ENCODE peak calls at places on chromosomes 11 and 22, in ten cellular contexts. I is A549, Y is suprapubic skin, D is IMR-90, P is body of pancreas, N is transverse colon, U is Peyer's patch, X is right lobe of liver, E is stomach, W is sigmoid colon. R is an unnamed sample.
A peak's percentile ranks its signal among the peaks of the same experiment; 100 is the strongest.

GRCh38 chr11:121717296-121717695 is 264.5 kb upstream of the SORL1-AS1 start:
- DNase-seq in I (no peak), Y (no peak), D (no peak), P (no peak), N (no peak), U (no peak), X (no peak), E (no peak), W (no peak), R (no peak)

GRCh38 chr11:64331569-64332371 is 8.2 kb upstream of the CCDC88B start:
- DNase-seq in I (peak; percentile 92), Y (no peak), D (peak; percentile 87), P (peak; percentile 93), N (peak; percentile 92), U (peak; percentile 73), X (peak; percentile 71), E (peak; percentile 92), W (peak; percentile 76), R (no peak)

GRCh38 chr11:44467413-44467812 is 98.0 kb upstream of the CD82 start:
- DNase-seq in I (no peak), Y (peak; percentile 48), D (no peak), P (no peak), N (no peak), U (no peak), X (no peak), E (no peak), W (no peak), R (no peak)

GRCh38 chr22:46090051-46090591 is 60.2 kb upstream of the PPARA start:
- DNase-seq in I (no peak), Y (no peak), D (no peak), P (peak; percentile 94), N (peak; percentile 28), U (no peak), X (peak; percentile 70), E (peak; percentile 85), W (peak; percentile 88), R (peak; percentile 78)

GRCh38 chr11:27619039-27619438 is 81.2 kb downstream of the BDNF start:
- DNase-seq in I (no peak), Y (no peak), D (peak; percentile 33), P (no peak), N (no peak), U (no peak), X (no peak), E (no peak), W (no peak), R (no peak)

GRCh38 chr22:19068784-19069271 is 53.4 kb downstream of the DGCR2 start:
- DNase-seq in I (no peak), Y (peak; percentile 32), D (no peak), P (no peak), N (no peak), U (peak; percentile 9), X (peak; percentile 37), E (no peak), W (peak; percentile 30), R (no peak)

GRCh38 chr22:49107961-49108530 is 719.6 kb downstream of the BRD1 start:
- DNase-seq in I (no peak), Y (no peak), D (no peak), P (no peak), N (no peak), U (no peak), X (no peak), E (no peak), W (peak; percentile 34), R (no peak)

GRCh38 chr11:57751676-57752253 is at the start of gene BTBD18:
- DNase-seq in I (peak; percentile 76), Y (no peak), D (peak; percentile 58), P (peak; percentile 66), N (peak; percentile 48), U (no peak), X (no peak), E (peak; percentile 56), W (no peak), R (no peak)

GRCh38 chr11:134734894-134735293 is 322.9 kb upstream of the B3GAT1 start:
- DNase-seq in I (no peak), Y (no peak), D (no peak), P (no peak), N (no peak), U (no peak), X (no peak), E (no peak), W (no peak), R (no peak)

GRCh38 chr11:34219279-34219678 is 113.8 kb downstream of the NAT10 start:
- DNase-seq in I (no peak), Y (no peak), D (no peak), P (no peak), N (no peak), U (no peak), X (no peak), E (no peak), W (no peak), R (no peak)

GRCh38 chr11:34215806-34216453 is 110.5 kb downstream of the NAT10 start:
- DNase-seq in I (no peak), Y (no peak), D (peak; percentile 31), P (no peak), N (no peak), U (no peak), X (no peak), E (no peak), W (no peak), R (no peak)

GRCh38 chr11:34218067-34218466 is 112.6 kb downstream of the NAT10 start:
- DNase-seq in I (no peak), Y (no peak), D (no peak), P (no peak), N (no peak), U (no peak), X (no peak), E (no peak), W (no peak), R (no peak)

GRCh38 chr11:34213366-34213765 is 107.9 kb downstream of the NAT10 start:
- DNase-seq in I (peak; percentile 38), Y (no peak), D (peak; percentile 32), P (no peak), N (no peak), U (no peak), X (no peak), E (no peak), W (no peak), R (no peak)

DNA sequence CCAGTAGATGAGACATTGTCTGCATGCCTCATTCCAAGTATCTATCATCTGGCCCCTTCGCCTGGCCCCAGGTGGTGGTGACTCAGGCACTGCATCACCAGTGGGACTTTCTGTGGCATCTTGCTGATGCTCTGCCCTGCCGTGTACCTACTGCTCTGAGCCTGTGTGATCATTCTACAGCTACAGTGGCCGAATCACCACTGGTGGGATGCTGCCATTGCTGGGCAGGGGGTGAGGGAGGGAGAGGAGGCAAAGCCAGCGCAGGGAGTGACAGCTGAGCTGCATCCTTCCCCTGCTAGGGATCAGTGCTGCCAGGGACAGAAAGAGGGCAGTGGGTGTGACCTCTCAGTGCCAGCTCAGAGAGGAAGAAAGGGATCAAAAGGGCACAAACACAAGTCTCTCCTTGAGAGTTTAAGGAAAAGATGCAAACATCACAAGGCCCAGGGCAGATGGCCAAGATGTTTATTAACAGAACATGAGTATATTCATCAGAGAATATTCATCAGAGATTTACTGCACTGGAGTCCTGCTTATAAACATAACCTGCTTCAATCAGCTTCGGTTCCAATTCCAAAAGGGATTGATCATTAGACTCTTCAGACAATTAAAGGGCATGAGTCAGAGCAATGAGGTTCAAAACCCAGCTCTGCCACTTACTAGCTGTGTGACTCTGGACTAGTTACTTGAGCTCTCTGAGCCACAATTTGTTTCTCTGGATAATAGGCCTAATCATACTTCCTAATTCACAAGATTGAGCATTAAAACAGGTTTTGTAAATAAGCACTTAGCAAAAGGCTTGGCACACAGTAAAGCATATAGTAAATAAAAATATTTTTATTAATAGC is 109.8 kb downstream of the NAT10 start:
- DNase-seq in I (peak; percentile 64), Y (no peak), D (peak; percentile 78), P (no peak), N (no peak), U (no peak), X (peak; percentile 42), E (no peak), W (no peak), R (no peak)
- TF ChIP-seq POLR2A in I (no peak), Y (no peak), D (no peak), P (no peak), N (no peak), U (no peak), X (no peak), E (no peak), W (no peak), R (no peak)

DNA sequence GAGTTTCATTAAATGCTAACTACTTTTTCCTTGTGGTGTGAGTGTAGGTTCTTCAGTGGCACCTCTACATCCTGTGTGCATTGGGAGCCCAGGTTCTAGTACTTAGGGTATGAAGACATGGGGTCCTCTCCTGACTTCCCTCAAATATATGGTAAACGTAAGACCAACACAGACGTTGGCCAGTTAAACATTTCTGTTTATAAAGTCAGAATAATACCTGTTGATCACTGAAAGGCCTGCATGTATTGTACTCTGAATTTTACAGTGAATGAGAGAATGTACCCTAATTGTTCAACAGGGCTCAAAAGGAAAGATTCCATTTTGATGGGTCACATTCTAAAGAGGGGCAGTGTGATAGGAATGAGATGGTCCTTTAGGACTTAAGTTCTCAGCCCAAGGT is 3.2 kb downstream of the RPL27A start:
- DNase-seq in I (no peak), Y (no peak), D (no peak), P (no peak), N (no peak), U (no peak), X (no peak), E (no peak), W (no peak), R (no peak)
- H3K27ac ChIP-seq in I (no peak overlapping the region), Y (no peak overlapping the region), D (no peak overlapping the region), P (no peak overlapping the region), N (no peak overlapping the region), U (no peak overlapping the region), X (no peak overlapping the region), E (no peak overlapping the region), W (no peak overlapping the region), R (no peak overlapping the region)

DNA sequence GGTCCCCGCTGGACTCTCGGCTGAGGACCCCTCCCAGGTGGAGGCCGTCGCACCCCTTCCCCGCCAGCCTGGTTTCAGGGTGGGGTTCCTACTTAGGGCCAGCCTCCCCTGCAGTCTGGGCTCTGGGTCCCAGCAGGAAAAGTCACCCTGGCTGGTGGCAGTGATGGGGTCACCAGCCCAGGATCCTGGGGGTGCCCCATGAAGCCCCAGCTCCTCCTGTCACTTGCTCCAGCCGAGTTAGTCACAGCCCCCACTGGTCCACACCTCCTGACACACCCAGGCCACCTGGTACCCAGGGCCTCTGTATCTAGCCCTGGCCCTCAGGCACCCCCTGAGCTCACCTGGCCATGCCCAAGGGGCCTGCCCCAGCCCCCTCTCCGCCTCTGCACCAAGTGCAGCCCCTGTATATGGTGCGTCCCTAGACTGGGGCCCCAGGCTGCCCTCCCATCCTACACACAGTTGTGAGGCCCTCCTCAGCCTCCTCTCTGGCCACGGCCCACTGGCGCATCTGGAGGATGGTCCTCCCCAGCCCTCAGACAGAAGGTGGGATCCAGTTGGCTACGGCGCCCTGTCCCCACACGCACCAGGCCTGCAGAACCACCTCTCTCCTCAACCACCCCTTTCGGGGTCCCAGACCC is 6.7 kb downstream of the PLXNB2 start:
- DNase-seq in I (no peak), Y (no peak), D (no peak), P (no peak), N (no peak), U (no peak), X (no peak), E (peak; percentile 25), W (no peak), R (peak; percentile 43)
- H3K4me3 ChIP-seq in I (no peak overlapping the region), Y (peak overlapping the region; percentile 53), D (no peak overlapping the region), P (no peak overlapping the region), N (no peak overlapping the region), U (peak overlapping the region; percentile 44), X (no peak overlapping the region), E (peak overlapping the region; percentile 56), W (no peak overlapping the region), R (peak overlapping the region; percentile 25)

GRCh38 chr11:125167292-125167953 is 2.9 kb downstream of the PKNOX2 start:
- DNase-seq in I (no peak), Y (no peak), D (peak; percentile 25), P (peak; percentile 71), N (no peak), U (no peak), X (no peak), E (no peak), W (peak; percentile 77), R (peak; percentile 78)
- TF ChIP-seq POLR2A in I (no peak), Y (no peak), D (peak; percentile 29), P (peak; percentile 65), N (peak; percentile 50), U (no peak), X (no peak), E (no peak), W (no peak), R (peak; percentile 63)